ENCODE peak calls at places on chromosome 17, in four cellular contexts. W, G, V and P are unnamed samples.

GRCh38 chr17:29094101-29094708 is 51.3 kb downstream of the PIPOX start:
- DNase-seq in G (no peak), W (no peak), V (no peak), P (no peak)

GRCh38 chr17:29566473-29567361 is at the start of gene ABHD15:
- DNase-seq in G (peak), W (peak), V (no peak), P (peak)

GRCh38 chr17:47821031-47821423 is 567 bp downstream of the OSBPL7 start:
- DNase-seq in G (no peak), W (no peak), V (no peak), P (no peak)

GRCh38 chr17:22266231-22266630 is 573.9 kb downstream of the KCNJ18 start:
- DNase-seq in W (no peak), G (no peak), V (no peak), P (no peak)

GRCh38 chr17:6162216-6162615 is 92.0 kb downstream of the WSCD1 start:
- DNase-seq in W (no peak), V (peak), G (no peak), P (no peak)

GRCh38 chr17:512926-513325 is 160.3 kb upstream of the RPH3AL start:
- DNase-seq in W (peak), G (peak), V (no peak), P (no peak)

GRCh38 chr17:80960037-80960796 is 31.4 kb upstream of the CHMP6 start:
- DNase-seq in W (no peak), V (no peak), G (no peak), P (no peak)

GRCh38 chr17:76772842-76773521 is 35.1 kb downstream of the MFSD11 start:
- DNase-seq in V (no peak), W (peak), G (peak), P (peak)

GRCh38 chr17:44345497-44346026 is 460 bp downstream of the GRN start:
- DNase-seq in W (peak), G (peak), V (no peak), P (peak)

GRCh38 chr17:17847102-17847501 is 10.3 kb upstream of the SREBF1 start:
- DNase-seq in G (no peak), W (no peak), V (no peak), P (no peak)
- H2BK15ac ChIP-seq in G (no peak), W (no peak), V (no peak), P (no peak)

GRCh38 chr17:63960006-63960405 is 12.7 kb downstream of the SCN4A start:
- DNase-seq in G (no peak), V (no peak), W (no peak), P (no peak)

GRCh38 chr17:63962298-63962744 is 10.4 kb downstream of the SCN4A start:
- DNase-seq in W (no peak), G (no peak), V (no peak), P (no peak)

GRCh38 chr17:63963123-63963522 is 9.6 kb downstream of the SCN4A start:
- DNase-seq in V (no peak), G (no peak), W (no peak), P (no peak)

GRCh38 chr17:63960430-63960829 is 12.3 kb downstream of the SCN4A start:
- DNase-seq in G (no peak), W (no peak), V (no peak), P (peak)

DNA sequence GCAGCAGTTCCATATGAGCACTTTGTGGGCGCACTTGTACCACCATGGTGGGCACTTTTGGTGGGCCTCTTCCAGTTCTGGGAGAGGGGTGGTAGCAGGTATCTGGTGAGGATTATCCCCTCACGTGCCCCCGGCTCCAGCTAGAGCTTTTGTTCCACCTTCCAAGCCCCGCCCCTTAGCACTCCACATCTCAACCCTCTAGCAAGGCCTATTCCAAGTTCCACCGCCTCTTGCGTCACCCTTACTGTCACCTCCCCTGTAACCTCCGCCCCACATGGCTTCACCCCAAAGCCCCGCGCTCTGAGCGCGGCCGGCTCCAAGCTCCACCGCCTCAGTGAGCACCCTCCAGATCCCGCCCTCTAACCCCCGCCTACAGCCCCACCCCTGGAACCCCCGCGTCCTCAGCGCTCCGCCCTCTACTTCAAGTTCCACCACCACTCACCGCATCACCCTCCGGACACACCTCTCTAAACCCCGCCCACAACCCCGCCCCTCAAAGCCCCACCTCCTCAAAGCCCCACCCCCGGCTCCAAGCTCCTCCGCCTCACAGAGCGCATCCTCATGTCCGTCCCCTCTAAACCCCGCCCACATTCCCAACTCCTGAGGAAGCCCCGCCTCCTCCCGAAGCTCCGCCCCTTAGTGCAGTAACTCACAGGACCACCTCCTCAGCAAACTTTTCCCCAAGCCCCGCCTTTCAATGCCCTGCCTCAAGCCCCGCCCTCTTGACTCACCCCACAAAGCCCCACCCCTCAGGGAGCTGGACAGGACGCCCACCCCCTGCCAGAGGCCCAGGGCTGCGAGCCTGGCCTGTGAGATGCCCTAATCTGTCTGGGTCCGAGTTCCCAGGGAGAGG is 11.1 kb downstream of the SCN4A start:
- DNase-seq in V (peak), W (peak), G (peak), P (peak)
- H3K4me3 ChIP-seq in V (peak), W (no peak), G (no peak), P (no peak)

GRCh38 chr17:17303847-17304490 is 796 bp downstream of the NT5M start:
- DNase-seq in W (no peak), G (no peak), V (no peak), P (no peak)

GRCh38 chr17:17304521-17304985 is 1.4 kb downstream of the NT5M start:
- DNase-seq in V (no peak), G (no peak), W (no peak), P (no peak)

GRCh38 chr17:17300624-17301568 is 2.3 kb upstream of the NT5M start:
- DNase-seq in G (peak), V (peak), W (peak), P (peak)

GRCh38 chr17:17305282-17305801 is 2.2 kb downstream of the NT5M start:
- DNase-seq in V (no peak), W (peak), G (no peak), P (no peak)

DNA sequence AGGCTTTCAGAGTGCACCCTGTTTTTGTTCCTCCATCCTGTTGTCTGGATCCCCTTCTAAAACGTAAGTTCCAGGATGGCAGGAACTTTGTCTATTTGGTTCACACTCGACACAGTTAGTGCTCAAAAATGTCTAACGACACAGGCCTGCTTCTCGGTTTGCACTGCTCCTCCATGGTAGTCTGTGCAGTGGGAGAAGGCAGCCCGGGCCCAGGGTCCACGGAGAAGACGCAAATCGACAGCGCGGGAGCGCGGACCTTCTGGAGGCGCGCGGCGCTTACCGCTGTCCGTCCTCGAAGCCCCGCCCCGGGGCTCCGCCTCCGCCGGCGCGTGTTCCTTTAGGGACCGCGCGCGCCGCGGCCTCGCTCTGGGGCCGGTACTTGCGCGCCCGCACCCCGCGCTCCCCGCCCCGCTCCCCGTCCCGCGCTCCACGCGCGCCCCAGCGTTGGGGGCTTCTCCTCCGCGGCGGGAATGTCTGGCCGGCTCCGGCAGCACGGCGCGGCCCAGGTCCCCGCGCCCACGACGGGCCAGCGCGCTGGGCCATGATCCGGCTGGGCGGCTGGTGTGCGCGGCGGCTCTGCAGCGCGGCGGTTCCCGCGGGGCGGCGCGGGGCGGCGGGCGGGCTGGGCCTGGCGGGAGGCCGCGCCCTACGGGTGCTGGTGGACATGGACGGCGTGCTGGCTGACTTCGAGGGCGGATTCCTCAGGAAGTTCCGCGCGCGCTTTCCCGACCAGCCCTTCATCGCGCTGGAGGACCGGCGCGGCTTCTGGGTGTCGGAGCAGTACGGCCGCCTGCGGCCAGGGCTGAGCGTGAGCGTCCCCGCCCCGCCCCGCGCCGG is at the start of gene NT5M:
- DNase-seq in W (peak), V (no peak), G (peak), P (peak)
- H2BK15ac ChIP-seq in W (peak), V (no peak), G (no peak), P (no peak)

GRCh38 chr17:10186771-10187425 is 11.5 kb downstream of the GAS7 start:
- DNase-seq in W (no peak), G (no peak), V (no peak), P (no peak)

GRCh38 chr17:10183931-10184930 is 14.2 kb downstream of the GAS7 start:
- DNase-seq in G (no peak), W (no peak), V (no peak), P (peak)

GRCh38 chr17:10177921-10178788 is 20.3 kb downstream of the GAS7 start:
- DNase-seq in W (peak), V (peak), G (peak), P (peak)

GRCh38 chr17:10178789-10179075 is 19.7 kb downstream of the GAS7 start:
- DNase-seq in G (no peak), V (no peak), W (no peak), P (no peak)

DNA sequence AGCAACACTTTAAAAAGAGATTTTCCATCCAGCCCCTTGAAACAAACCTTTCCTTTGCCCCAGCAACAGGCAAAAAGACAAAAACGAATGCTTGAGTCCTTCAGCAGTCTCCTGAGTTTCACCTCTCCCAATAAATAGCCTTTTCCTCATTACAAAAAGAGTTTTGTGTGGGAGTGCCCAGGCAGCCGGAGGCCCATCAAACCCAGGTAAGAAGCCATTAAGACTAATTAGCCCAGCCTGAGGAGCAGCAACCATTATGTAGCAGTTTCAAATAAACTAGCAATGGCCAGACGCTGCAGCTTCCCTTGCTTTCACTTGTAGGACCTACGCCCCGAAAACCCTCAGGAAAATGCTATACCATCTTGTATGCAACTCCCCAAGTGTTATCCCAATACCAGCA is 15.6 kb downstream of the GAS7 start:
- DNase-seq in G (no peak), W (no peak), V (no peak), P (no peak)
- H3K4me3 ChIP-seq in G (no peak), W (no peak), V (no peak), P (no peak)

GRCh38 chr17:83115202-83115651 is 35.8 kb downstream of the METRNL start:
- DNase-seq in G (no peak), W (no peak), V (no peak), P (no peak)

GRCh38 chr17:83113381-83113780 is 34.0 kb downstream of the METRNL start:
- DNase-seq in V (no peak), W (no peak), G (no peak), P (no peak)

GRCh38 chr17:83113792-83114191 is 34.4 kb downstream of the METRNL start:
- DNase-seq in G (no peak), W (no peak), V (no peak), P (no peak)

GRCh38 chr17:83115832-83116231 is 36.4 kb downstream of the METRNL start:
- DNase-seq in W (no peak), G (no peak), V (no peak), P (no peak)

DNA sequence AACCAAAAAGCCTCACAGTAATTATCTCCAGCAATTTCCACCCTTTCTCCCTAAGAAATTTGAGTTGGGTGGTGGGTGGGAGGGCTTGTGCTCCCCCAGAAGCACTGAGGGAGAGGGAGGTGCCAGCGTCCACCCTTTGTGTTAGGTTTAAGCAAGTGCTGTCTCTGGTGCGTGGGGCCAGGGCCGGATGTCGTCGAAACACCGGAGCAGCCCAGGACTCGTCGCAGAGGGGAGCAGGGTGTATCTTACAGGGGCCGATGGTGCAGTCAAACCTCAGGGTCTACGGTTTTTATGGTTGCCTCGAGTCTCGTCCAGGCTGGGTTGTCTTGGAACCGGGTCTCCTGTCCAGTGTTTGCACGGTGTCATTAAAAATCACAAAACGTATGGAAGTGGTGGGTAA is 35.3 kb downstream of the METRNL start:
- DNase-seq in W (no peak), G (no peak), V (no peak), P (no peak)
- H2BK15ac ChIP-seq in W (no peak), G (no peak), V (no peak), P (no peak)

GRCh38 chr17:50146230-50146926 is 4.1 kb downstream of the PPP1R9B start:
- DNase-seq in V (no peak), W (no peak), G (no peak), P (no peak)

GRCh38 chr17:50144346-50144745 is 6.1 kb downstream of the PPP1R9B start:
- DNase-seq in W (no peak), G (no peak), V (no peak), P (no peak)

GRCh38 chr17:50145532-50146229 is 4.8 kb downstream of the PPP1R9B start:
- DNase-seq in G (no peak), V (no peak), W (no peak), P (no peak)

GRCh38 chr17:50143461-50144176 is 6.9 kb downstream of the PPP1R9B start:
- DNase-seq in W (no peak), G (no peak), V (no peak), P (no peak)

GRCh38 chr17:50144845-50145531 is 5.5 kb downstream of the PPP1R9B start:
- DNase-seq in V (no peak), G (no peak), W (no peak), P (no peak)
- H3K4me3 ChIP-seq in V (no peak), G (no peak), W (peak), P (no peak)

GRCh38 chr17:45757431-45758218 is 26.5 kb upstream of the CRHR1 start:
- DNase-seq in G (no peak), W (no peak), V (no peak), P (no peak)
- H2BK15ac ChIP-seq in G (no peak), W (no peak), V (no peak), P (no peak)